ENCODE peak calls at places on chromosomes 3 and 15, in six cellular contexts. R is GM12878, V is K562, G is HCT116, H is H1, N is HepG2. Y is an unnamed sample.
A peak's percentile ranks its signal among the peaks of the same experiment; 100 is the strongest.

GRCh38 chr3:112973325-112974177 is 1.4 kb downstream of the CD200R1 start:
- DNase-seq in V (no peak), H (no peak), N (no peak), G (no peak), R (peak; percentile 66), Y (no peak)

GRCh38 chr3:134850761-134851160 is 55.7 kb downstream of the EPHB1 start:
- DNase-seq in G (no peak), N (no peak), H (no peak), V (no peak), R (no peak), Y (no peak)

GRCh38 chr3:100339786-100340185 is 5.2 kb downstream of the NIT2 start:
- DNase-seq in R (no peak), H (no peak), N (no peak), G (no peak), V (no peak), Y (no peak)

GRCh38 chr15:52010633-52011595 is 8.1 kb upstream of the MAPK6 start:
- DNase-seq in V (peak; percentile 46), H (no peak), N (peak; percentile 39), R (peak; percentile 68), G (peak; percentile 48), Y (no peak)

GRCh38 chr15:80568298-80568697 is 126.8 kb upstream of the ABHD17C start:
- DNase-seq in N (no peak), H (no peak), R (no peak), V (no peak), G (no peak), Y (no peak)

GRCh38 chr15:79257454-79257853 is 25.1 kb upstream of the ANKRD34C start:
- DNase-seq in N (no peak), H (no peak), G (no peak), V (no peak), R (no peak), Y (no peak)

GRCh38 chr3:102129774-102130608 is 280.7 kb downstream of the NFKBIZ start:
- DNase-seq in H (no peak), V (no peak), G (peak; percentile 7), N (no peak), R (no peak), Y (no peak)

GRCh38 chr3:146550743-146551510 is 6.5 kb upstream of the PLSCR1 start:
- DNase-seq in R (no peak), H (no peak), N (no peak), G (peak; percentile 26), V (no peak), Y (no peak)

GRCh38 chr15:54374184-54374947 is 396.1 kb downstream of the UNC13C start:
- DNase-seq in R (no peak), N (no peak), H (no peak), V (no peak), G (no peak), Y (no peak)

GRCh38 chr3:159624616-159625015 is 364.0 kb upstream of the IL12A start:
- DNase-seq in N (no peak), G (no peak), H (no peak), R (no peak), V (no peak), Y (no peak)

GRCh38 chr3:106001923-106002322 is 133.1 kb upstream of the CBLB start:
- DNase-seq in N (no peak), H (no peak), R (no peak), G (no peak), V (no peak), Y (no peak)

GRCh38 chr3:108396336-108396735 is 100.0 kb downstream of the HHLA2 start:
- DNase-seq in V (no peak), G (no peak), R (no peak), H (no peak), N (no peak), Y (no peak)

GRCh38 chr3:178131801-178132200 is 404.4 kb upstream of the KCNMB2 start:
- DNase-seq in R (no peak), G (no peak), V (no peak), N (no peak), H (no peak), Y (no peak)

GRCh38 chr15:78301813-78302212 is 2.4 kb upstream of the SKIC8 start:
- DNase-seq in H (no peak), G (no peak), V (no peak), N (no peak), R (no peak), Y (no peak)

GRCh38 chr15:99440029-99440428 is 125.8 kb upstream of the MEF2A start:
- DNase-seq in N (no peak), H (no peak), G (no peak), V (no peak), R (no peak), Y (no peak)

GRCh38 chr3:5194801-5195509 is 7.4 kb downstream of the EDEM1 start:
- DNase-seq in N (peak; percentile 67), H (no peak), R (no peak), G (peak; percentile 72), V (peak; percentile 73), Y (no peak)

GRCh38 chr3:94429517-94429916 is 366.7 kb downstream of the NSUN3 start:
- DNase-seq in G (no peak), N (no peak), V (no peak), R (no peak), H (no peak), Y (no peak)

GRCh38 chr3:37737134-37737533 is 124.5 kb upstream of the CTDSPL start:
- DNase-seq in H (peak; percentile 33), V (no peak), G (no peak), R (no peak), N (no peak), Y (no peak)

GRCh38 chr15:66565731-66566130 is at the start of gene LCTL:
- DNase-seq in G (no peak), V (peak; percentile 60), N (peak; percentile 58), R (no peak), H (peak; percentile 73), Y (peak; percentile 57)

GRCh38 chr3:112736802-112737566 is 96.0 kb upstream of the CCDC80 start:
- DNase-seq in R (no peak), H (no peak), V (peak; percentile 10), G (no peak), N (no peak), Y (no peak)

GRCh38 chr3:36677331-36678007 is 86.9 kb downstream of the DCLK3 start:
- DNase-seq in N (peak; percentile 6), H (no peak), G (peak; percentile 29), V (no peak), R (no peak), Y (no peak)

GRCh38 chr3:186320862-186321568 is 41.0 kb downstream of the DGKG start:
- DNase-seq in G (no peak), R (no peak), V (no peak), H (no peak), N (no peak), Y (no peak)

GRCh38 chr3:188322135-188322892 is 168.4 kb downstream of the LPP start:
- DNase-seq in N (no peak), H (no peak), R (no peak), V (no peak), G (no peak), Y (no peak)

DNA sequence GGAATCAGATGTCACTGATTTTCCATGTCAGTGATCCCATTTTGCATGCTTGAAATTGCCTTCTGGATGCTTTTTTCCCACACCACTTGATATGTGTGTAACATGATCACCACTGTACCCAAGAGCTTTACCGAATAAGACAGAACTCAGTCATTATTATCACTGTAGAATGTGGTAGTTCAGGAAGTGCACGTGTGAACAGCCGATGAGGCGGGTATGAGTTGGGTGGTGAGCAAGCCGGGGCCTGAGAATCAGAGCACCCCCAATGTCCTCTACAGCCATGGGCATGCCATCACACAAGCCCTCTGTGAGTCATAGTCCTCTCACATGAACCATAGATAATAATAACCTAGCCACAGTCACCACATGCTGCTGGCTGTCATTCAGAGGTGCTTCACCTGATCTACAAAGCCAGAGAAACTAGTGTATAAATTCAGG is 470.8 kb downstream of the SOX2 start:
- DNase-seq in R (peak; percentile 11), N (peak; percentile 7), H (no peak), V (no peak), G (peak; percentile 22), Y (no peak)
- TF ChIP-seq ZNF274 in R (no peak), N (no peak), H (no peak), V (no peak), G (no peak), Y (no peak)

GRCh38 chr3:124774305-124774673 is 44.0 kb downstream of the UMPS start:
- DNase-seq in H (no peak), R (no peak), V (no peak), G (no peak), N (no peak), Y (peak; percentile 76)
- H3K9ac ChIP-seq in H (peak overlapping the region; percentile 12), R (no peak overlapping the region), V (no peak overlapping the region), G (no peak overlapping the region), N (no peak overlapping the region), Y (peak overlapping the region; percentile 21)

DNA sequence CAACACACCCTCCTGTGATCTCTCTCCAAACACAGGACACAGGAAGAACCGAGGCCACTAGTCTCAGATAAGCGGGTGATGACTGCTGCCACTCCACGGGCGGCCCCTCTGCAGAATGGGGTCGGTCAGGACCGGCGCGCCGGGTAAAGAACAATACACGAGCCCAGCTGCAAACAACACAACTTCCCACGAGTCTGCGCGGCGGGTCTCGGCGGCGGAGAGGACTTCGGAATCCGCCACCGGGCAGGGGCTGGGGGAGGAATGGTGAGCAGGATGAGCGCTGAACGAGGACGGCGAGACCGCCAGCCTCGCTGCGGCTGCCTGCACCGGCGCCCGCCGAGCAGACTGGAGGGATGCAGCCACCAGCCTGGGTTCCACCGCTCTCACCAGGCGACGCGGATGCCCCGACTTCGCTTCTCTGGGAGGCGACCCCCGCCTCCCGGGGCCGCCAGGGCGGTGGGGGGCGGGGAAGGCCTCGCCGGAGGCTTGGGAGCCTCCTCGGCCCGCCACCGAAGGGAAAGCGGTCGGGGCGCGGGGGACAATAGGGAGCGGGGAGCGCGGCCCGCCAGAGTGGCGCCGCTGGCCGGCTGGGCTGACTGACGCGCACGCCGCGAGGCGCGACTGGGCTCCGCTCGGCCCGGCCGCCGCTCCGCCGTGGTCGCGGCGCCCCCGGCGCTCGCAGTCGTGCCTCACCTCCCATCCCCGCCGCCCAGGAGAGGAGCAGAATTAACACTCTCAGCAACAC is 548 bp downstream of the ADAM10 start:
- DNase-seq in V (peak; percentile 58), R (no peak), G (no peak), N (peak; percentile 39), H (peak; percentile 70), Y (peak; percentile 20)
- TF ChIP-seq ZNF274 in V (no peak), R (no peak), G (no peak), N (no peak), H (no peak), Y (no peak)

DNA sequence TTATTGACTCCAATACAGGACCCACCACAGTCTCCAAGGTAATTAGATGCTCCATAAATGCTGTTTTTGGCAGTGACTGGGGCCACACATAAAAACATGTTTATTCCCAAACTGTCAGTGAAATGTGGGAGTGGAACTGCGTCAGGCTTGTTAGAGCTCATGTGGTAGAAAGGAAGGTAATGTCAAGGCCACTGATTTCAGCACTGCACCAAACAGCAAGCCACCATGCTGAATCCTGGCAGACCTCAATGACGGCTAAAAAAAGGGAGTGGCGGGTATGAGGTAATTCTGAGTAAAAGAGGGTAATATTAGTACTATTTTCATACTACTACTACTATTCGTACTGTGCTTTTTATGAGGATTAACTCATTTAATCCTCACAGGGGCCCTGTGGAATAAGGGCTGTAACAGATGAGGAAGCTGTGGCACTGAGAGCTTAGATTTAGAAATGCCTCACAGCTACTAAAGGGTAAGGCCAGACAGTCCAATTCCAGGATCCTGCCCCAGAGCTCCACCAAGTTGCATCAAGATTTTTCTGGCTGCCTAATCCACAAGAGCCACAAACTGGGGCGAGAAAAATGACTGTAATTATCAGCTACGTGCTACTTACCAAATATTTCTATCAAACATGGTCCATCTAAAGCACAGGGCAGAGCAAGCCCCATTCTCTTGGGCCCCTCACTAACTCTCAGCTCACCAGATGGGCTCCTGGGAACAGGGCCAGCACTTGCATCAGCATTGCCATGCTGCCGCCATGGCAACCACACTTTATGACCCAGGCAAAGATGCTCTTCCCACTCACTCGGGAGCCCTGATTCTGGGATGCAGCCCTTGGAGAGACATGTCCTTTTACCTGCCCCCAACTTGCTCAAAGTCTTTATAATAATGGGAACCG is 83.6 kb upstream of the SPATA12 start:
- DNase-seq in G (no peak), N (no peak), H (no peak), R (no peak), V (no peak), Y (no peak)
- H3K9ac ChIP-seq in G (no peak overlapping the region), N (no peak overlapping the region), H (no peak overlapping the region), R (no peak overlapping the region), V (no peak overlapping the region), Y (no peak overlapping the region)